ENCODE peak calls at places on chromosomes 12 and 14, in five cellular contexts. O is cardiac muscle cell, F is tibial artery, S is neuronal stem cell, D is H9. U is an unnamed sample.

GRCh38 chr14:68978550-68978911 is 571 bp downstream of the ACTN1 start:
- DNase-seq in S (peak; percentile 67), O (peak; percentile 67), D (peak; percentile 78), F (peak; percentile 67), U (peak; percentile 72)

GRCh38 chr12:112906712-112907414 is at the start of gene OAS1:
- DNase-seq in S (no peak), D (no peak), F (peak; percentile 28), O (peak; percentile 78), U (peak; percentile 71)

GRCh38 chr14:70744631-70745030 is 64.7 kb downstream of the MAP3K9 start:
- DNase-seq in D (no peak), S (no peak), O (no peak), F (no peak), U (no peak)

GRCh38 chr12:108730337-108731104 is 797 bp downstream of the CORO1C start:
- DNase-seq in D (peak; percentile 87), F (peak; percentile 75), O (peak; percentile 73), S (peak; percentile 63), U (peak; percentile 76)

GRCh38 chr14:23056257-23056955 is 914 bp downstream of the CDH24 start:
- DNase-seq in S (peak; percentile 77), O (peak; percentile 70), F (peak; percentile 57), D (peak; percentile 87), U (peak; percentile 87)

GRCh38 chr14:31992051-31992450 is 85.1 kb upstream of the ARHGAP5 start:
- DNase-seq in F (no peak), S (no peak), D (no peak), O (peak; percentile 92), U (no peak)

GRCh38 chr12:30026621-30027234 is 243.0 kb upstream of the TMTC1 start:
- DNase-seq in S (no peak), F (no peak), O (peak; percentile 90), D (no peak), U (no peak)

GRCh38 chr14:102764220-102764671 is 13.0 kb upstream of the TRAF3 start:
- DNase-seq in D (no peak), F (no peak), S (no peak), O (no peak), U (no peak)

GRCh38 chr12:4448943-4449861 is 3.6 kb upstream of the FGF6 start:
- DNase-seq in F (no peak), D (no peak), S (no peak), O (no peak), U (no peak)

GRCh38 chr12:107558816-107559382 is 126.7 kb upstream of the PWP1 start:
- DNase-seq in D (peak; percentile 24), S (no peak), F (no peak), O (no peak), U (no peak)

GRCh38 chr12:79933580-79934264 is 1.2 kb downstream of the PPP1R12A start:
- DNase-seq in F (no peak), O (peak; percentile 14), S (peak; percentile 15), D (no peak), U (no peak)

GRCh38 chr12:29113101-29113500 is 36.0 kb upstream of the FAR2 start:
- DNase-seq in O (no peak), F (no peak), D (no peak), S (no peak), U (no peak)

GRCh38 chr14:40365305-40365704 is 933.1 kb upstream of the FBXO33 start:
- DNase-seq in F (no peak), D (no peak), O (no peak), S (no peak), U (no peak)

GRCh38 chr14:76136476-76137160 is 15.1 kb upstream of the GPATCH2L start:
- DNase-seq in D (no peak), O (no peak), S (no peak), F (no peak), U (no peak)

GRCh38 chr12:74903522-74903921 is 306.1 kb downstream of the KCNC2 start:
- DNase-seq in S (peak; percentile 8), F (no peak), O (no peak), D (peak; percentile 66), U (no peak)

GRCh38 chr12:76409074-76409473 is 60.9 kb upstream of the BBS10 start:
- DNase-seq in O (no peak), D (no peak), F (no peak), S (no peak), U (no peak)

GRCh38 chr12:26523708-26524150 is 309.3 kb downstream of the ITPR2 start:
- DNase-seq in D (no peak), F (peak; percentile 95), S (no peak), O (peak; percentile 98), U (peak; percentile 34)

GRCh38 chr12:46832084-46832704 is 6.4 kb upstream of the SLC38A4 start:
- DNase-seq in D (peak; percentile 89), O (no peak), F (no peak), S (peak; percentile 21), U (peak; percentile 38)

GRCh38 chr14:95547272-95547625 is 12.4 kb downstream of the GLRX5 start:
- DNase-seq in S (no peak), F (no peak), D (no peak), O (no peak), U (no peak)

DNA sequence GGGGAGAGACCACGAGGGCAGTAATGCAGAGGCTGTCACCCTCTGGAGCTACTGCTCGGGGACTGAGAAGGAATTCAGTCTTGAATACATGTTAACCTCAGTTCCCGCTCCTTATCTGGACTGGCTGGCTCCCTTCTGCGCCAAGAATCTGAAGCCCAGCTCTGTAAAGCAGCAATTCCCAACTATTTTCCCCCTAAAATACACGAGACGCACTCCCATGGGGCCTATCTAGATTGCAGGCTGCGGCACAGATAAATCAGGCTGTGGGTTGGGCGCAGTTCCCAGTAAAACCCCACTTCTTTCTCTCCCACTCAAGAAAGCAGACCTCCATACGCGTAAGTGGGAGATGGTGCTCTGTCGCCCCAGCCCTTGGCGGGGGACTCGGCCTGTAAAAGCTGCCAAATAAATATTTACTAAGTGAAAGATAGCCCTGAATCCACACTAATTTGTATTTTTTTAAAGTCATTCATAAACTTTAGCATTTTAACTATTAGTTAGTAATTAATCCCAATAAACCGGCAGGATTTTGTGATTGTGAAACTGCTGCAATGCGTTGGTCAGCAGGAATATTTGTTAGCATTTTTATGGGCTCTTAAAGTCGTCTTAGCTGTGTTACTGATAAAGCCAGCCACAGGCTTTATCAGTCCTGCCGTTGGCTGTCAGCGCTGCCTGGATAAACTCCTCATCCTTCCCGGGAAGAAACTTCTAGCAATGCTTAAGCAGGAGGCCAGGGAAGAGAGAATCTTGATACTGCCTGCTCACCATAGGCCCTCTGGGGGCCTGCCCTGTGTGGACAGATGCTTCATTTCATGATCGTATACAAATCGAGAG is 17.8 kb downstream of the FBXL14 start:
- DNase-seq in D (no peak), F (peak; percentile 38), O (peak; percentile 96), S (no peak), U (peak; percentile 46)
- H3K4me1 ChIP-seq in D (no peaks in the 10 kb centered on the region), F (peaks cover 29% of the 10 kb centered on the region), O (peaks cover 76% of the 10 kb centered on the region), S (peaks cover 19% of the 10 kb centered on the region), U (peaks cover 28% of the 10 kb centered on the region)

DNA sequence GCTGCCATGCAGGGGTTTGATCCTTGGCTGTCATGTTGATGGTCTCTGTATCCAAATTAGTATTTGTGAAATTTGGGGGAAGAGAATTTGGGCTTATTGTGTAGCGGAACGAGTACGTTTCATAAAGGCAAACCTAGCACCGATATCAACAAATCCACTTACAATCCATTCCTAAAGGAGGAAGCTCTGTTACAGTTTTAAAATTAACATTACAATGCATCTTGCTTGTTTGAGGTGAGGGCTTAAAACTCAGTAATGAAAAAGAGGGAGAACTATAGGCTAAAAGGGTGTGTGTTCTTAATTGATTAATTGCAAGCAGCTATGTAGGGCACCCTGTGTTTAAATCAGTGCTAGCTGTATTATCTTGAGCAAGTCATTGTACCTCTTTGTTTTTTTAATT is 13.7 kb downstream of the RASSF3 start:
- DNase-seq in O (no peak), D (no peak), S (no peak), F (no peak), U (no peak)
- H3K4me1 ChIP-seq in O (peaks cover 10% of the 10 kb centered on the region), D (peaks cover 3% of the 10 kb centered on the region), S (peaks cover 4% of the 10 kb centered on the region), F (peaks cover 61% of the 10 kb centered on the region), U (peaks cover 19% of the 10 kb centered on the region)

GRCh38 chr12:122982494-122982850 is 2.0 kb downstream of the ARL6IP4 start:
- DNase-seq in O (no peak), F (no peak), D (no peak), S (no peak), U (no peak)

GRCh38 chr12:122985590-122986257 is 5.2 kb downstream of the ARL6IP4 start:
- DNase-seq in S (no peak), O (no peak), F (no peak), D (no peak), U (no peak)

GRCh38 chr12:122982963-122983788 is 2.7 kb downstream of the ARL6IP4 start:
- DNase-seq in D (no peak), F (peak; percentile 18), O (no peak), S (no peak), U (no peak)

GRCh38 chr12:122984612-122985358 is 4.3 kb downstream of the ARL6IP4 start:
- DNase-seq in F (no peak), D (no peak), S (no peak), O (peak; percentile 54), U (no peak)

GRCh38 chr12:122983789-122984515 is 3.5 kb downstream of the ARL6IP4 start:
- DNase-seq in O (peak; percentile 54), S (no peak), F (no peak), D (no peak), U (no peak)
- H3K4me1 ChIP-seq in O (peaks cover 14% of the 10 kb centered on the region), S (peaks cover 46% of the 10 kb centered on the region), F (peaks cover 55% of the 10 kb centered on the region), D (peaks cover 8% of the 10 kb centered on the region), U (peaks cover 6% of the 10 kb centered on the region)

GRCh38 chr14:24431569-24432258 is 2.0 kb downstream of the KHNYN start:
- DNase-seq in F (peak; percentile 89), D (peak; percentile 97), S (peak; percentile 88), O (peak; percentile 96), U (peak; percentile 94)
- H3K4me1 ChIP-seq in F (peaks cover 24% of the 10 kb centered on the region), D (peaks cover 3% of the 10 kb centered on the region), S (peaks cover 9% of the 10 kb centered on the region), O (peaks cover 9% of the 10 kb centered on the region), U (peaks cover 41% of the 10 kb centered on the region)

GRCh38 chr14:50001146-50001998 is 108.5 kb downstream of the ARF6 start:
- DNase-seq in O (peak; percentile 76), D (peak; percentile 59), F (peak; percentile 57), S (no peak), U (peak; percentile 88)

GRCh38 chr14:50000215-50001145 is 107.6 kb downstream of the ARF6 start:
- DNase-seq in S (no peak), O (peak; percentile 81), D (peak; percentile 60), F (peak; percentile 74), U (peak; percentile 53)

GRCh38 chr14:50003213-50004021 is 110.5 kb downstream of the ARF6 start:
- DNase-seq in D (peak; percentile 57), O (peak; percentile 70), S (peak; percentile 29), F (peak; percentile 79), U (peak; percentile 90)

GRCh38 chr14:50002926-50003212 is 110.0 kb downstream of the ARF6 start:
- DNase-seq in S (no peak), D (no peak), F (no peak), O (no peak), U (no peak)

DNA sequence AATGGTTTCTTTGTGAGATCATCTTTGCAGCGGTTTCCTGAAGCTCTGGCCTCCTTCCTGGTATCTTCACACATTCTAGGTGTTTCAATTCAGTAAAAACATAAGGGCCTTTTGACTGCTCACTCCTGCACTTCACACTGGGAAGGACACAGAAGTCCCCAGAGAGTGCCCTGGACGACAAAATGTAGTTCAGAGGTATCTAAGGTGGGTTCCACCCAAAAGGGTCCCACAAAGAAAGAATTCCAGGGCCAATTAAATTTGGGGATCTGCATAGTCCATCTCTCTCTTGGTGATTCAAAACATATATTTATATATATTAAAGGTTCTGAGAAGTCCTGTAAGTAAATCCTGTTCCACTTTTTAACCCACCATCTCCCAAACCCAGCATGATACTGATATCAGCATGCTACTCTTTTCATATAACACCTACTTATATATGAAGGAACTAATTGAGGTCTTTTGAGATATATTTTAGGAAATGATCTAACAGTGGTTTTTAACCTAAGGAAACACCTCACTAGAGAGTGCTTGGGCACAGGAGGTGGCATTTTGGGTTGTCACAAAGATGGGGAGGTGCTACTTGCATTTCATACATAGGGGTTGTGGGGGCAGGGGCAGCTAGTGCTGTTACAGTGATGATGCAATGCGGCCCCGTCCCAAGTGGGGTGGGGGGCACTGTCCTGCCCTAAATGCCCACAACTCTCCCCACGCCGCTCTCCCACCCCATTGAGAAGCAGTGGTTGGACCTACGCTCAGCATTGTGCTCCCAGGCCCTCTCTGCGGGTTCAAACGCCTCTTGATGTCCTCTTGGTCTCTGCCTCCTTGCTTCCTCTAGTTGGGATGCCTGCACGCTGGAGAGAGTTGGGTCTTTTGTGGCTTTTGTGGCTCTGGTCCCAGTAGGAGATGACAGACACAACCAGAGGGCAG is 109.4 kb downstream of the ARF6 start:
- DNase-seq in D (no peak), S (no peak), F (peak; percentile 28), O (no peak), U (no peak)
- H3K4me1 ChIP-seq in D (peaks cover 7% of the 10 kb centered on the region), S (peaks cover 13% of the 10 kb centered on the region), F (peaks cover 52% of the 10 kb centered on the region), O (peaks cover 35% of the 10 kb centered on the region), U (peaks cover 84% of the 10 kb centered on the region)